ENCODE peak calls at places on chromosome 1, in eight cellular contexts. E, W, N, R, J, T, C and B are unnamed samples.
A peak's percentile ranks its signal among the peaks of the same experiment; 100 is the strongest.

GRCh38 chr1:83693409-83694126 is 305.4 kb downstream of the TTLL7 start:
- DNase-seq in N (no peak), R (no peak), T (no peak), W (no peak), J (peak; percentile 45), E (no peak), C (no peak), B (peak; percentile 65)

GRCh38 chr1:50422675-50422945 is 633 bp downstream of the DMRTA2 start:
- DNase-seq in E (no peak), J (peak; percentile 46), T (no peak), N (no peak), C (no peak), R (no peak), W (no peak), B (no peak)

GRCh38 chr1:209727286-209727685 is 22.6 kb downstream of the HSD11B1 start:
- DNase-seq in R (no peak), E (no peak), J (no peak), C (no peak), T (no peak), W (no peak), N (no peak), B (no peak)

GRCh38 chr1:218030846-218031245 is 254.2 kb upstream of the RRP15 start:
- DNase-seq in N (no peak), R (no peak), E (no peak), C (no peak), T (no peak), J (no peak), W (peak; percentile 25), B (no peak)

GRCh38 chr1:214569357-214570004 is 18.1 kb upstream of the PTPN14 start:
- DNase-seq in E (no peak), C (no peak), N (no peak), T (no peak), R (no peak), W (no peak), J (no peak), B (no peak)

GRCh38 chr1:150567717-150568561 is 11.5 kb downstream of the MCL1 start:
- DNase-seq in W (peak; percentile 67), T (no peak), R (no peak), E (peak; percentile 68), C (peak; percentile 97), N (peak; percentile 77), J (peak; percentile 74), B (peak; percentile 97)

GRCh38 chr1:212595787-212596714 is 12.5 kb upstream of the ATF3 start:
- DNase-seq in E (peak; percentile 70), R (no peak), J (peak; percentile 53), C (peak; percentile 97), W (no peak), T (peak; percentile 72), N (peak; percentile 85), B (no peak)

GRCh38 chr1:182381962-182382819 is 9.4 kb downstream of the GLUL start:
- DNase-seq in N (no peak), J (no peak), W (no peak), R (no peak), E (no peak), T (no peak), C (no peak), B (no peak)

GRCh38 chr1:232678185-232678886 is 48.4 kb upstream of the SIPA1L2 start:
- DNase-seq in W (no peak), J (no peak), E (no peak), C (peak; percentile 59), R (no peak), N (peak; percentile 11), T (no peak), B (no peak)

GRCh38 chr1:188594542-188595235 is 1765.9 kb downstream of the PLA2G4A start:
- DNase-seq in C (no peak), E (no peak), J (no peak), R (no peak), N (no peak), W (no peak), T (no peak), B (no peak)

GRCh38 chr1:83959824-83960441 is 39.0 kb downstream of the TTLL7 start:
- DNase-seq in J (no peak), C (no peak), W (no peak), T (no peak), R (no peak), E (no peak), N (no peak), B (no peak)

GRCh38 chr1:94803517-94804441 is 16.4 kb upstream of the SLC44A3 start:
- DNase-seq in W (peak; percentile 38), C (no peak), T (no peak), R (no peak), E (no peak), J (no peak), N (no peak), B (no peak)

GRCh38 chr1:243495442-243496172 is 239.8 kb downstream of the SDCCAG8 start:
- DNase-seq in C (no peak), J (no peak), N (no peak), T (no peak), R (no peak), W (no peak), E (no peak), B (no peak)

GRCh38 chr1:201826830-201827229 is 2.1 kb upstream of the IPO9 start:
- DNase-seq in W (no peak), R (no peak), E (no peak), T (no peak), J (peak; percentile 54), N (no peak), C (no peak), B (peak; percentile 8)

GRCh38 chr1:211259596-211260126 is 495 bp downstream of the RCOR3 start:
- DNase-seq in W (peak; percentile 85), C (no peak), N (peak; percentile 78), E (peak; percentile 70), T (peak; percentile 62), J (peak; percentile 73), R (peak; percentile 26), B (peak; percentile 62)

GRCh38 chr1:212667223-212668139 is 32.2 kb downstream of the BATF3 start:
- DNase-seq in T (peak; percentile 67), C (peak; percentile 97), R (no peak), J (no peak), N (peak; percentile 92), W (peak; percentile 81), E (peak; percentile 60), B (peak; percentile 71)

GRCh38 chr1:242523968-242524570 is 428 bp downstream of the PLD5 start:
- DNase-seq in R (no peak), W (peak; percentile 74), E (peak; percentile 6), C (no peak), N (peak; percentile 70), J (peak; percentile 91), T (no peak), B (peak; percentile 80)

GRCh38 chr1:110243581-110243980 is 33.5 kb downstream of the KCNC4 start:
- DNase-seq in R (no peak), J (no peak), T (peak; percentile 29), E (peak; percentile 20), W (no peak), N (no peak), C (no peak), B (no peak)

GRCh38 chr1:203408485-203409229 is 57.7 kb upstream of the FMOD start:
- DNase-seq in T (no peak), W (peak; percentile 29), N (peak; percentile 7), R (no peak), C (peak; percentile 14), E (no peak), J (no peak), B (no peak)